ENCODE peak calls at places on chromosomes 4 and X, in nine cellular contexts. One of them, this sample, is unnamed.

GRCh38 chrX:38036471-38036870 is 30.1 kb downstream of the SYTL5 start:
- DNase-seq in endothelial cell of umbilical vein: no peak
- DNase-seq in AG10803: no peak
- DNase-seq in astrocyte of the cerebellum: no peak
- DNase-seq in adrenal gland: no peak
- DNase-seq in H9: no peak
- DNase-seq in nephron progenitor cell: no peak
- DNase-seq in ovary: no peak
- DNase-seq in mammary epithelial cell: peak
- DNase-seq in this sample: no peak

GRCh38 chrX:9859711-9860555 is 73.7 kb downstream of the SHROOM2 start:
- DNase-seq in astrocyte of the cerebellum: peak
- DNase-seq in ovary: no peak
- DNase-seq in nephron progenitor cell: no peak
- DNase-seq in mammary epithelial cell: no peak
- DNase-seq in adrenal gland: no peak
- DNase-seq in AG10803: peak
- DNase-seq in H9: no peak
- DNase-seq in endothelial cell of umbilical vein: no peak
- DNase-seq in this sample: no peak

GRCh38 chr4:71553605-71554004 is 214.8 kb downstream of the SLC4A4 start:
- DNase-seq in mammary epithelial cell: peak
- DNase-seq in endothelial cell of umbilical vein: no peak
- DNase-seq in AG10803: peak
- DNase-seq in ovary: no peak
- DNase-seq in adrenal gland: no peak
- DNase-seq in nephron progenitor cell: no peak
- DNase-seq in H9: no peak
- DNase-seq in astrocyte of the cerebellum: peak
- DNase-seq in this sample: no peak

GRCh38 chrX:31279359-31279758 is 207.5 kb upstream of the FTHL17 start:
- DNase-seq in mammary epithelial cell: peak
- DNase-seq in astrocyte of the cerebellum: no peak
- DNase-seq in AG10803: no peak
- DNase-seq in endothelial cell of umbilical vein: peak
- DNase-seq in adrenal gland: no peak
- DNase-seq in H9: peak
- DNase-seq in nephron progenitor cell: no peak
- DNase-seq in ovary: no peak
- DNase-seq in this sample: no peak

GRCh38 chr4:172153694-172154093 is 340.5 kb downstream of the GALNTL6 start:
- DNase-seq in mammary epithelial cell: no peak
- DNase-seq in ovary: no peak
- DNase-seq in adrenal gland: no peak
- DNase-seq in astrocyte of the cerebellum: no peak
- DNase-seq in H9: no peak
- DNase-seq in nephron progenitor cell: no peak
- DNase-seq in AG10803: no peak
- DNase-seq in endothelial cell of umbilical vein: no peak
- DNase-seq in this sample: no peak

GRCh38 chrX:93673869-93674271 is at the start of gene FAM133A:
- DNase-seq in adrenal gland: no peak
- DNase-seq in endothelial cell of umbilical vein: no peak
- DNase-seq in astrocyte of the cerebellum: peak
- DNase-seq in mammary epithelial cell: peak
- DNase-seq in nephron progenitor cell: no peak
- DNase-seq in ovary: no peak
- DNase-seq in AG10803: peak
- DNase-seq in H9: no peak
- DNase-seq in this sample: no peak

GRCh38 chrX:13102636-13103035 is 58.2 kb upstream of the FAM9C start:
- DNase-seq in adrenal gland: no peak
- DNase-seq in AG10803: peak
- DNase-seq in endothelial cell of umbilical vein: peak
- DNase-seq in nephron progenitor cell: no peak
- DNase-seq in ovary: no peak
- DNase-seq in astrocyte of the cerebellum: no peak
- DNase-seq in mammary epithelial cell: no peak
- DNase-seq in H9: no peak
- DNase-seq in this sample: no peak

GRCh38 chr4:144583658-144584057 is 62.3 kb upstream of the HHIP start:
- DNase-seq in mammary epithelial cell: peak
- DNase-seq in H9: no peak
- DNase-seq in astrocyte of the cerebellum: no peak
- DNase-seq in ovary: no peak
- DNase-seq in adrenal gland: no peak
- DNase-seq in endothelial cell of umbilical vein: peak
- DNase-seq in AG10803: peak
- DNase-seq in nephron progenitor cell: no peak
- DNase-seq in this sample: no peak

GRCh38 chr4:86400216-86400615 is 40.4 kb upstream of the MAPK10 start:
- DNase-seq in ovary: no peak
- DNase-seq in H9: no peak
- DNase-seq in mammary epithelial cell: no peak
- DNase-seq in astrocyte of the cerebellum: no peak
- DNase-seq in AG10803: no peak
- DNase-seq in adrenal gland: no peak
- DNase-seq in endothelial cell of umbilical vein: no peak
- DNase-seq in nephron progenitor cell: no peak
- DNase-seq in this sample: no peak

GRCh38 chrX:11212741-11213140 is 80.5 kb upstream of the AMELX start:
- DNase-seq in mammary epithelial cell: no peak
- DNase-seq in AG10803: no peak
- DNase-seq in ovary: no peak
- DNase-seq in astrocyte of the cerebellum: no peak
- DNase-seq in adrenal gland: no peak
- DNase-seq in endothelial cell of umbilical vein: no peak
- DNase-seq in nephron progenitor cell: no peak
- DNase-seq in H9: peak
- DNase-seq in this sample: peak

GRCh38 chr4:125085-125820 is 952 bp downstream of the ZNF718 start:
- DNase-seq in endothelial cell of umbilical vein: no peak
- DNase-seq in nephron progenitor cell: peak
- DNase-seq in adrenal gland: peak
- DNase-seq in astrocyte of the cerebellum: no peak
- DNase-seq in H9: peak
- DNase-seq in ovary: peak
- DNase-seq in mammary epithelial cell: peak
- DNase-seq in AG10803: no peak
- DNase-seq in this sample: no peak

GRCh38 chr4:151581575-151581974 is 172.6 kb downstream of the FHIP1A start:
- DNase-seq in H9: no peak
- DNase-seq in nephron progenitor cell: no peak
- DNase-seq in ovary: no peak
- DNase-seq in mammary epithelial cell: no peak
- DNase-seq in endothelial cell of umbilical vein: no peak
- DNase-seq in astrocyte of the cerebellum: no peak
- DNase-seq in AG10803: no peak
- DNase-seq in adrenal gland: no peak
- DNase-seq in this sample: no peak

GRCh38 chr4:20252656-20253271 is 1.1 kb downstream of the SLIT2 start:
- DNase-seq in ovary: peak
- DNase-seq in nephron progenitor cell: peak
- DNase-seq in endothelial cell of umbilical vein: peak
- DNase-seq in mammary epithelial cell: no peak
- DNase-seq in H9: peak
- DNase-seq in adrenal gland: peak
- DNase-seq in AG10803: peak
- DNase-seq in astrocyte of the cerebellum: no peak
- DNase-seq in this sample: peak

GRCh38 chr4:79662651-79663050 is 254.6 kb upstream of the GK2 start:
- DNase-seq in mammary epithelial cell: no peak
- DNase-seq in endothelial cell of umbilical vein: no peak
- DNase-seq in astrocyte of the cerebellum: no peak
- DNase-seq in ovary: no peak
- DNase-seq in adrenal gland: no peak
- DNase-seq in H9: no peak
- DNase-seq in nephron progenitor cell: no peak
- DNase-seq in AG10803: no peak
- DNase-seq in this sample: no peak

GRCh38 chr4:164169591-164169990 is 584.3 kb upstream of the SMIM31 start:
- DNase-seq in nephron progenitor cell: no peak
- DNase-seq in H9: no peak
- DNase-seq in AG10803: no peak
- DNase-seq in ovary: no peak
- DNase-seq in astrocyte of the cerebellum: peak
- DNase-seq in endothelial cell of umbilical vein: no peak
- DNase-seq in mammary epithelial cell: peak
- DNase-seq in adrenal gland: no peak
- DNase-seq in this sample: no peak

GRCh38 chr4:2280531-2281300 is 18.8 kb upstream of the MXD4 start:
- DNase-seq in adrenal gland: no peak
- DNase-seq in AG10803: no peak
- DNase-seq in ovary: no peak
- DNase-seq in nephron progenitor cell: no peak
- DNase-seq in mammary epithelial cell: no peak
- DNase-seq in H9: no peak
- DNase-seq in endothelial cell of umbilical vein: no peak
- DNase-seq in astrocyte of the cerebellum: no peak
- DNase-seq in this sample: no peak
- TF ChIP-seq CTCF in adrenal gland: peak
- TF ChIP-seq CTCF in AG10803: no peak
- TF ChIP-seq CTCF in ovary: no peak
- TF ChIP-seq CTCF in nephron progenitor cell: no peak
- TF ChIP-seq CTCF in mammary epithelial cell: peak
- TF ChIP-seq CTCF in H9: no peak
- TF ChIP-seq CTCF in endothelial cell of umbilical vein: no peak
- TF ChIP-seq CTCF in astrocyte of the cerebellum: no peak
- TF ChIP-seq CTCF in this sample: peak

GRCh38 chr4:140637836-140638235 is 69.1 kb upstream of the UCP1 start:
- DNase-seq in endothelial cell of umbilical vein: peak
- DNase-seq in nephron progenitor cell: no peak
- DNase-seq in H9: peak
- DNase-seq in AG10803: peak
- DNase-seq in ovary: no peak
- DNase-seq in adrenal gland: no peak
- DNase-seq in mammary epithelial cell: no peak
- DNase-seq in astrocyte of the cerebellum: no peak
- DNase-seq in this sample: no peak
- TF ChIP-seq CTCF in endothelial cell of umbilical vein: peak
- TF ChIP-seq CTCF in nephron progenitor cell: peak
- TF ChIP-seq CTCF in H9: peak
- TF ChIP-seq CTCF in AG10803: peak
- TF ChIP-seq CTCF in ovary: no peak
- TF ChIP-seq CTCF in adrenal gland: peak
- TF ChIP-seq CTCF in mammary epithelial cell: peak
- TF ChIP-seq CTCF in astrocyte of the cerebellum: peak
- TF ChIP-seq CTCF in this sample: peak

GRCh38 chrX:129145898-129146297 is 377.4 kb downstream of the SMARCA1 start:
- DNase-seq in AG10803: no peak
- DNase-seq in nephron progenitor cell: no peak
- DNase-seq in mammary epithelial cell: no peak
- DNase-seq in astrocyte of the cerebellum: no peak
- DNase-seq in endothelial cell of umbilical vein: no peak
- DNase-seq in adrenal gland: no peak
- DNase-seq in ovary: no peak
- DNase-seq in H9: no peak
- DNase-seq in this sample: no peak

GRCh38 chrX:129145382-129145781 is 377.9 kb downstream of the SMARCA1 start:
- DNase-seq in ovary: no peak
- DNase-seq in mammary epithelial cell: no peak
- DNase-seq in H9: no peak
- DNase-seq in astrocyte of the cerebellum: no peak
- DNase-seq in AG10803: no peak
- DNase-seq in nephron progenitor cell: no peak
- DNase-seq in adrenal gland: no peak
- DNase-seq in endothelial cell of umbilical vein: no peak
- DNase-seq in this sample: no peak

GRCh38 chrX:129139837-129140679 is 383.2 kb downstream of the SMARCA1 start:
- DNase-seq in H9: no peak
- DNase-seq in nephron progenitor cell: no peak
- DNase-seq in astrocyte of the cerebellum: no peak
- DNase-seq in AG10803: no peak
- DNase-seq in endothelial cell of umbilical vein: no peak
- DNase-seq in mammary epithelial cell: no peak
- DNase-seq in adrenal gland: no peak
- DNase-seq in ovary: no peak
- DNase-seq in this sample: no peak

DNA sequence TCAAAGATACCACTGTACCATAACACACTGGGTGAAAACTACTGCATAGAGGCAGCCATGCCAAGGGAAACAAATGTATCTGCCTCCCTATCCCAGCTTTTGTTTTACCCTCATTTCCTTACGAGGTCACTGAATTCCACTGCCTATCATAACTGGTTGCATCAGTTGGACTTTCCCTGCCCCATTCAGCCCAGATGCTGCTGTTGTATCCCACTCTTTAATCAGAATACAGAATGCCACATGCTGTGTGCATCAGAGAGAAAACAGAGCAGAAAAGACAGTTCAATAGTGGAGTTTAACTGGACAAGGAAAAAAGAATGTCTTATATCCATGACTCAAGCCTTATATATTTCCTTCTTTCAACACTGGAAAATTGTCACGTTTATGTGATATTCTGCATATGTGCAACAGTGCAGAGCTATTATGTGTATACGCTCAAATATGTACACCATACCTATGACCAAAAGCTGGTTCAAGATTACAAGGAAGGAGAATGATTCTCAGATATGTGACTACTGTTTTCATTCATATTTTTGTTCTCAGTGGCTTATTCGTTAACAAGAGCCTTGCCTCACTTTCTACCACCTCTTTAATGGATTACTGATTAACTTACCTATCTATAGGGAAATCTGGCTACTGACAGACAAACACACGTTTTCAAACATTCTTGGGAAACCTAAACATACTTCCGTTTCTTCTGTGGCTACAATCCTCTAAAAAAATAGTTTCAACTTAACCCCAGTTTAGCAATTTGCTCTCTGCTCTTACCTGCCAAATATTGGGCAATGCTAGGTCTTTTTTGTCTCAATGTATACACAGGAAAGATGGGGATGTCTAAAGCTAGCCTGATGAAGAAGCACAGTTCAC is 378.9 kb downstream of the SMARCA1 start:
- DNase-seq in mammary epithelial cell: no peak
- DNase-seq in nephron progenitor cell: no peak
- DNase-seq in H9: no peak
- DNase-seq in endothelial cell of umbilical vein: no peak
- DNase-seq in AG10803: no peak
- DNase-seq in astrocyte of the cerebellum: no peak
- DNase-seq in adrenal gland: no peak
- DNase-seq in ovary: no peak
- DNase-seq in this sample: no peak
- TF ChIP-seq CTCF in mammary epithelial cell: no peak
- TF ChIP-seq CTCF in nephron progenitor cell: no peak
- TF ChIP-seq CTCF in H9: no peak
- TF ChIP-seq CTCF in endothelial cell of umbilical vein: no peak
- TF ChIP-seq CTCF in AG10803: no peak
- TF ChIP-seq CTCF in astrocyte of the cerebellum: no peak
- TF ChIP-seq CTCF in adrenal gland: no peak
- TF ChIP-seq CTCF in ovary: no peak
- TF ChIP-seq CTCF in this sample: no peak

DNA sequence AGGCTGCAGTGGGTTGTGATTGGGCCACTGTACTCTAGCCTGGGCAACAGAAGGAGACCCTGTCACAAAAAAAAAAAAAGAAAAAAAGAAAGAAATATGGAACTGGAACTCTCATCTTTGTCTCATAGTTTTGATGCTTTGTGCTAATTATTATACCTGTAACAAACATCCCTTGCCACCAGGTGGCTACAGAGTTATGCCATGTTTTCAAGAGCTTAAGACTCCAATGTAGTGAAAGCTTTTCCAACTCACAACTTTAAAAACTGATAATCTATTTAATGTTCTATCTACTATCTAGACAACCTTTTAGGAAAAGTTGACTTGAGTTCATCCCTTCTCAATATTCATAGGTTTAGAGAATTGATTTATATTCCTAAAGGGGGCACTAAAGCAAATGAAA is 42.4 kb downstream of the HTR2C start:
- DNase-seq in endothelial cell of umbilical vein: peak
- DNase-seq in mammary epithelial cell: peak
- DNase-seq in AG10803: peak
- DNase-seq in adrenal gland: no peak
- DNase-seq in nephron progenitor cell: peak
- DNase-seq in astrocyte of the cerebellum: peak
- DNase-seq in H9: no peak
- DNase-seq in ovary: no peak
- DNase-seq in this sample: no peak
- TF ChIP-seq CTCF in endothelial cell of umbilical vein: no peak
- TF ChIP-seq CTCF in mammary epithelial cell: peak
- TF ChIP-seq CTCF in AG10803: peak
- TF ChIP-seq CTCF in adrenal gland: peak
- TF ChIP-seq CTCF in nephron progenitor cell: peak
- TF ChIP-seq CTCF in astrocyte of the cerebellum: peak
- TF ChIP-seq CTCF in H9: peak
- TF ChIP-seq CTCF in ovary: no peak
- TF ChIP-seq CTCF in this sample: peak